ENCODE peak calls at places on chromosomes 5 and 9, in ten cellular contexts. A is IMR-90, Z is adrenal gland, R is NB4, K is HCT116, U is uterus, O is heart left ventricle, D is body of pancreas, P is A549, E is endothelial cell of umbilical vein. S is an unnamed sample.

GRCh38 chr9:107345327-107345726 is 62.2 kb downstream of the RAD23B start:
- DNase-seq in U (no peak), E (no peak), D (no peak), K (no peak), O (peak; percentile 51), P (no peak), R (no peak), Z (no peak), A (no peak), S (no peak)

GRCh38 chr5:15956622-15957021 is 223.0 kb downstream of the MARCHF11 start:
- DNase-seq in K (no peak), A (no peak), D (no peak), U (no peak), Z (no peak), O (no peak), R (no peak), P (no peak), E (no peak), S (no peak)

GRCh38 chr9:19342927-19343326 is 37.1 kb downstream of the RPS6 start:
- DNase-seq in A (no peak), D (no peak), U (no peak), Z (no peak), P (no peak), R (no peak), O (no peak), K (no peak), E (peak; percentile 69), S (no peak)

GRCh38 chr5:159752622-159753275 is 163.5 kb upstream of the ADRA1B start:
- DNase-seq in E (no peak), Z (no peak), K (no peak), P (no peak), D (no peak), R (no peak), U (no peak), O (no peak), A (no peak), S (no peak)

GRCh38 chr9:2418619-2419018 is 203.0 kb upstream of the VLDLR start:
- DNase-seq in Z (peak; percentile 13), E (no peak), O (no peak), R (no peak), K (no peak), P (no peak), A (peak; percentile 18), D (no peak), U (no peak), S (no peak)

GRCh38 chr9:70566066-70566465 is 151.6 kb upstream of the KLF9 start:
- DNase-seq in D (no peak), Z (no peak), A (no peak), R (no peak), K (no peak), U (no peak), O (no peak), P (no peak), E (no peak), S (no peak)

GRCh38 chr9:80158150-80158549 is 586.4 kb downstream of the TLE4 start:
- DNase-seq in P (no peak), A (no peak), O (no peak), D (no peak), U (no peak), Z (no peak), E (no peak), R (no peak), K (no peak), S (no peak)

GRCh38 chr9:125878241-125878640 is 131.1 kb downstream of the PBX3 start:
- DNase-seq in Z (no peak), K (no peak), D (no peak), O (no peak), A (no peak), E (no peak), R (peak; percentile 10), P (no peak), U (no peak), S (no peak)

GRCh38 chr9:109317311-109317978 is 3.4 kb downstream of the EPB41L4B start:
- DNase-seq in D (no peak), R (no peak), K (no peak), O (no peak), Z (no peak), U (no peak), A (no peak), E (no peak), P (no peak), S (no peak)

GRCh38 chr9:130437011-130437784 is 7.6 kb upstream of the ASS1 start:
- DNase-seq in Z (no peak), K (no peak), R (no peak), P (no peak), O (no peak), A (no peak), U (no peak), E (no peak), D (no peak), S (no peak)

GRCh38 chr5:1139366-1139765 is 27.5 kb upstream of the SLC12A7 start:
- DNase-seq in D (no peak), R (no peak), U (no peak), P (no peak), K (no peak), Z (no peak), E (no peak), O (no peak), A (no peak), S (no peak)
- TF ChIP-seq POLR2A in D (no peak), R (no peak), U (no peak), P (no peak), K (no peak), Z (no peak), E (no peak), O (no peak), A (no peak), S (no peak)

GRCh38 chr5:132296412-132297001 is 2.3 kb downstream of the SLC22A4 start:
- DNase-seq in E (peak; percentile 98), D (no peak), O (peak; percentile 76), P (no peak), K (no peak), U (no peak), Z (no peak), R (no peak), A (peak; percentile 48), S (no peak)

GRCh38 chr5:132297211-132297940 is 3.2 kb downstream of the SLC22A4 start:
- DNase-seq in K (no peak), E (no peak), U (no peak), D (no peak), R (no peak), Z (no peak), O (no peak), P (no peak), A (no peak), S (no peak)

GRCh38 chr5:132293992-132294727 is at the start of gene SLC22A4:
- DNase-seq in Z (peak; percentile 96), R (peak; percentile 96), A (peak; percentile 92), K (peak; percentile 87), O (peak; percentile 96), P (peak; percentile 97), E (peak; percentile 96), D (peak; percentile 89), U (peak; percentile 94), S (peak; percentile 91)

GRCh38 chr5:132294728-132295504 is 722 bp downstream of the SLC22A4 start:
- DNase-seq in P (peak; percentile 79), Z (peak; percentile 92), K (peak; percentile 27), O (peak; percentile 88), A (peak; percentile 79), R (peak; percentile 98), U (peak; percentile 78), D (peak; percentile 74), E (peak; percentile 91), S (peak; percentile 88)

DNA sequence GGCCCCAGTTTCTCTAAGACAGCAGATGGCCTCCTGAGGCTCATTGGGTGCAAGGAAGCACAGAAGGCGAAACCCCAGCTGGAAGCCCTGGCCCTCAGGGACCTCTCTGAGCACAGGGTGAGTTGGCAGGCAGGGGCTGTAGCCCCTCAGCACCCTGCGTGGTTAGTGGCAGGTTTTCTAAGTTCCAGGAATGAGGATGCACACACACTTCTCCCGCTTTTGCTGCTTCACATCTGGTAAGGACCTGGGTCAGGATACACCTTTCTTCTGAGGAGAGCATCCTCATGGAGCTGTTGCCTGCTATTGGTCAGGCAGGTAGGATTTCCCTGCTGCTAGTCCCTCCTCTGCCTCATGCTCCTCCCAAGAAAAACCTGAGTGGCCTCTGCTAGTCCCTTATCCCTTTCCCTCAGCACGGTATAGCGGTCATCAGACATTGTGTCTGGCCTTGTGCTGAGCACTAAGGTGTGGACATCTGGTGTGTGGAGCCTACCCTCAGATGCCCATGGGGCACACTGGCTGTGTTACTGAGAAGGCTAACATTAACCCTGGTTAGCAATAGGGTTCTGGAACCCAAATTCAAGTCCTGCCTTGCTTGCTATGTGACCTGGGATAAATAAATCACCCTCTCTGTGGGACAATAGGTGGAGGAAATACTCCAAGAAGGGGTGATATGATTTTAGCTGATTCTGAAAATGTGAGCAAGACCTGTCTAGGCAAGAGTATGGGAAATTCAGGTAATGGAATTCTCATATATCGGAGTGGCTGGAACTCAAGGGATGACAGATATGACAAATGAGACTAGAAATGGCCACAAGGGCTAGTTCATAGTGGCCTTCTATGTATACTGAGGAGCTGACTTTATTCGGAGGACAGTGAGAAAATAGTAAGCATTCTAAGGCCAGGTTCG is 1.6 kb downstream of the SLC22A4 start:
- DNase-seq in O (no peak), D (no peak), E (peak; percentile 18), Z (no peak), U (no peak), A (no peak), R (peak; percentile 46), K (no peak), P (no peak), S (no peak)
- TF ChIP-seq POLR2A in O (no peak), D (no peak), E (no peak), Z (no peak), U (no peak), A (no peak), R (no peak), K (no peak), P (no peak), S (no peak)

DNA sequence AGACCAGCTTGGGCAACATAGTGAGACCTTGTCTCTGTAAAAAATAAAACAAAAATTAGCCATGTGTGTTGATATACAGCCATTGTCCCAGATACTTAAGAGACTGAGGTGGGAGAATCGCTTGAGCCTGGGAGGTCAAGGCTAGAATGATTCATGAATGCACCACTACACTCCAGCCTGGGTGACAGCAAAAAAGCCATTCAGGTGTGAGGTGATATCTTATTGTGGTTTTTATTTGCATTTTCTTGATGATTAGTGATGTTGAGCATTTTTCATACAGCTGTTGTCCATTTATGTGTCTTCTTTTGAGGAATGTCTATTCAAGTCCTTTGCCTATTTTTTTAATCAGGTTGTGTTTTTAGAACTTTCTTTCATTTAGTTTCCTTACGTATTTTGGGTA is 23.2 kb downstream of the MTAP start:
- DNase-seq in R (no peak), Z (no peak), K (no peak), U (no peak), E (no peak), D (no peak), P (no peak), A (no peak), O (no peak), S (no peak)
- TF ChIP-seq POLR2A in R (no peak), Z (no peak), K (no peak), U (no peak), E (no peak), D (no peak), P (no peak), A (no peak), O (no peak), S (no peak)

DNA sequence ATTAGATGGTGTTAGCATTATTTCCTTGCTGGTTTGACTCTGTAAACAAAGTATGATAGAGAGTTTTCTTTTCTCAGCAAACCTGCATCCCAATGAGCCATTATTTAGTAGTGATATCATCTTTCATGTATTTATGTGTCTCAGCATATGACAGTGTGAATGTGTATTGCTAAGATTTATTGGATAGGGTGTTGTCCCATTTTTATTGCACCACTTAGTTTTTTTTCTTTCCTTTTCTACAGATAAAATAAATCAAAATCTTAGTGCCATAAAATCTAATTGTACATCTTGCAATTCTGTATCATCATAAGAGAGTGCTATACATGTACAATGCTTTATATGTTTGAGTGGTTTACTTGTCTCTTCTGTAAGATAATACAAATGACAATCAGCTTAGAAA is 149.3 kb upstream of the CYLC2 start:
- DNase-seq in D (no peak), E (no peak), U (no peak), P (no peak), Z (no peak), O (no peak), R (no peak), K (no peak), A (no peak), S (no peak)
- TF ChIP-seq POLR2A in D (no peak), E (no peak), U (no peak), P (no peak), Z (no peak), O (no peak), R (no peak), K (no peak), A (no peak), S (no peak)